ENCODE peak calls at places on chromosomes 13 and 19, in seven cellular contexts. T is neural crest cell; Y is LHCN-M2; J is ELF-1; Z is tibial artery; G is stimulated activated CD4-positive, alpha-beta T cell treated with anti-CD3 and anti-CD28 coated beads, TNF-alpha, amount 100 ng/mL, for 48 hours; F is activated T-helper 1 cell treated with Interleukin-2 at 50 U/mL for 16 hours. P is an unnamed sample.

GRCh38 chr19:3178377-3178972 is at the start of gene S1PR4:
- DNase-seq in G (no peak), J (no peak), Y (no peak), F (peak), Z (no peak), T (no peak), P (no peak)

GRCh38 chr19:46841458-46842083 is 9.1 kb downstream of the AP2S1 start:
- DNase-seq in G (no peak), T (no peak), J (no peak), Z (peak), F (no peak), Y (peak), P (no peak)

GRCh38 chr13:91482427-91482826 is 84.0 kb downstream of the GPC5 start:
- DNase-seq in G (no peak), J (peak), T (no peak), Y (no peak), F (no peak), Z (no peak), P (no peak)

GRCh38 chr13:108728370-108728769 is 99.0 kb downstream of the MYO16 start:
- DNase-seq in F (no peak), G (no peak), T (no peak), Y (no peak), Z (no peak), J (peak), P (no peak)

GRCh38 chr13:108176685-108177274 is 38.6 kb downstream of the LIG4 start:
- DNase-seq in G (peak), T (peak), J (no peak), Y (peak), Z (no peak), F (no peak), P (no peak)

GRCh38 chr13:88085036-88085435 is 413.9 kb downstream of the SLITRK5 start:
- DNase-seq in G (no peak), T (no peak), Z (no peak), Y (no peak), F (no peak), J (no peak), P (no peak)

GRCh38 chr13:109568273-109568900 is 218.0 kb downstream of the IRS2 start:
- DNase-seq in Y (peak), G (no peak), Z (no peak), T (no peak), J (no peak), F (no peak), P (no peak)

GRCh38 chr19:17020823-17021222 is 5.8 kb downstream of the CPAMD8 start:
- DNase-seq in G (no peak), T (no peak), F (no peak), Y (peak), J (no peak), Z (no peak), P (no peak)

GRCh38 chr13:23352161-23352560 is 81.3 kb downstream of the SACS start:
- DNase-seq in G (no peak), Y (no peak), T (no peak), J (no peak), Z (no peak), F (no peak), P (no peak)

GRCh38 chr13:70893832-70894231 is 785.6 kb upstream of the KLHL1 start:
- DNase-seq in F (no peak), T (no peak), Z (no peak), J (no peak), Y (no peak), G (no peak), P (no peak)

GRCh38 chr13:103810026-103810425 is 743.8 kb upstream of the SLC10A2 start:
- DNase-seq in J (no peak), T (no peak), F (no peak), Z (no peak), Y (no peak), G (no peak), P (no peak)

GRCh38 chr19:41997851-41998229 is 3.8 kb upstream of the ATP1A3 start:
- DNase-seq in Y (no peak), T (no peak), G (no peak), J (peak), F (no peak), Z (no peak), P (no peak)

GRCh38 chr13:24626449-24626848 is 53.8 kb upstream of the ATP12A start:
- DNase-seq in J (no peak), Z (no peak), Y (no peak), G (no peak), T (no peak), F (no peak), P (no peak)

GRCh38 chr19:40141546-40141945 is 49.7 kb upstream of the MAP3K10 start:
- DNase-seq in Z (no peak), J (no peak), T (no peak), G (no peak), Y (no peak), F (no peak), P (no peak)

GRCh38 chr19:9793051-9793591 is 24.6 kb upstream of the ZNF846 start:
- DNase-seq in Y (no peak), J (no peak), F (peak), Z (peak), G (peak), T (no peak), P (no peak)